ENCODE peak calls at places on chromosomes 11 and 22, in four cellular contexts. One of them, this sample, is unnamed.

GRCh38 chr22:26394787-26395186 is 34.3 kb upstream of the ASPHD2 start:
- DNase-seq in GM12878: no peak
- DNase-seq in WTC11: no peak
- DNase-seq in HepG2: no peak
- DNase-seq in this sample: no peak

GRCh38 chr11:60769273-60769672 is 12.6 kb downstream of the MS4A15 start:
- DNase-seq in HepG2: no peak
- DNase-seq in WTC11: no peak
- DNase-seq in GM12878: no peak
- DNase-seq in this sample: no peak

GRCh38 chr11:24637520-24637919 is 140.7 kb downstream of the LUZP2 start:
- DNase-seq in GM12878: no peak
- DNase-seq in WTC11: peak; percentile 23
- DNase-seq in HepG2: no peak
- DNase-seq in this sample: no peak

GRCh38 chr22:46628756-46629155 is 8.6 kb downstream of the GRAMD4 start:
- DNase-seq in GM12878: no peak
- DNase-seq in WTC11: no peak
- DNase-seq in HepG2: no peak
- DNase-seq in this sample: no peak

GRCh38 chr11:225734-226453 is 10.2 kb downstream of the SIRT3 start:
- DNase-seq in HepG2: no peak
- DNase-seq in WTC11: no peak
- DNase-seq in GM12878: peak; percentile 53
- DNase-seq in this sample: no peak

GRCh38 chr11:101862410-101863233 is 52.2 kb upstream of the CEP126 start:
- DNase-seq in WTC11: peak; percentile 19
- DNase-seq in HepG2: peak; percentile 76
- DNase-seq in GM12878: no peak
- DNase-seq in this sample: no peak

GRCh38 chr11:4565371-4565770 is 16.2 kb upstream of the OR52I2 start:
- DNase-seq in WTC11: no peak
- DNase-seq in GM12878: no peak
- DNase-seq in HepG2: no peak
- DNase-seq in this sample: no peak

GRCh38 chr11:129930306-129930705 is 34.9 kb upstream of the NFRKB start:
- DNase-seq in GM12878: no peak
- DNase-seq in WTC11: no peak
- DNase-seq in HepG2: no peak
- DNase-seq in this sample: no peak

GRCh38 chr11:69270929-69271328 is 23.0 kb upstream of the MYEOV start:
- DNase-seq in WTC11: no peak
- DNase-seq in HepG2: no peak
- DNase-seq in GM12878: no peak
- DNase-seq in this sample: no peak

GRCh38 chr11:131687291-131688055 is 317.1 kb downstream of the NTM start:
- DNase-seq in HepG2: no peak
- DNase-seq in WTC11: no peak
- DNase-seq in GM12878: no peak
- DNase-seq in this sample: no peak

GRCh38 chr11:29612423-29612822 is 404.4 kb downstream of the KCNA4 start:
- DNase-seq in GM12878: no peak
- DNase-seq in HepG2: no peak
- DNase-seq in WTC11: no peak
- DNase-seq in this sample: no peak

GRCh38 chr11:106021967-106022794 is at the start of gene MSANTD4:
- DNase-seq in WTC11: peak; percentile 98
- DNase-seq in HepG2: peak; percentile 97
- DNase-seq in GM12878: peak; percentile 97
- DNase-seq in this sample: peak; percentile 99

GRCh38 chr11:3044004-3044403 is 13.2 kb downstream of the CARS1 start:
- DNase-seq in WTC11: no peak
- DNase-seq in GM12878: no peak
- DNase-seq in HepG2: no peak
- DNase-seq in this sample: no peak

GRCh38 chr22:26718905-26719304 is 61.5 kb downstream of the MIAT start:
- DNase-seq in HepG2: no peak
- DNase-seq in WTC11: no peak
- DNase-seq in GM12878: no peak
- DNase-seq in this sample: no peak

GRCh38 chr22:43925433-43926348 is 2.1 kb downstream of the PNPLA3 start:
- DNase-seq in HepG2: peak; percentile 95
- DNase-seq in GM12878: no peak
- DNase-seq in WTC11: peak; percentile 30
- DNase-seq in this sample: no peak

GRCh38 chr11:116193321-116194114 is 579.3 kb downstream of the BUD13 start:
- DNase-seq in HepG2: peak; percentile 17
- DNase-seq in GM12878: no peak
- DNase-seq in WTC11: peak; percentile 74
- DNase-seq in this sample: no peak

GRCh38 chr11:35357893-35358292 is 61.5 kb downstream of the SLC1A2 start:
- DNase-seq in GM12878: no peak
- DNase-seq in HepG2: no peak
- DNase-seq in WTC11: no peak
- DNase-seq in this sample: no peak

GRCh38 chr11:78655561-78655960 is 80.9 kb upstream of the NARS2 start:
- DNase-seq in GM12878: no peak
- DNase-seq in HepG2: no peak
- DNase-seq in WTC11: no peak
- DNase-seq in this sample: no peak

DNA sequence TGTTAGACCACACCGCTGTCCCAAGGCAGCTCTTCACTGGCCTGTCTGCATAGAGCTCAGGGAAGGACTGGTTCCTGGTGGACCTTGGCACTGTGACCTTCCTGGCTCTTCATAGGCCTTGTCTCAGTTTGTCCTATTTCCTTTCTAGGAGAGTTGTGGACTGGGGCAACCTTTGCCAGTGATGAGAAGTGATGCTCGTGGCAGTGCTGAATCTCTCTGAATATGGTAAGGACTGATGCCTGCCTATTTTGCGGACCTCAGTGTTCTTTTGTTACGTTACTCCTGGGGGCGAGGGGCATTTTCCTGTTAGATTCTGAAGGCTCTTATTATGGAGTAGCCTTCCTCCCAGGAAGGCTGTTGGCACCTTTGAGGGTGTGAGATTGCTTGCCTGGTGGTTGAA is 24.2 kb downstream of the CABIN1 start:
- DNase-seq in WTC11: no peak
- DNase-seq in GM12878: no peak
- DNase-seq in HepG2: no peak
- DNase-seq in this sample: no peak
- TF ChIP-seq ATF2 in WTC11: no peak
- TF ChIP-seq ATF2 in GM12878: no peak
- TF ChIP-seq ATF2 in HepG2: no peak
- TF ChIP-seq ATF2 in this sample: no peak

GRCh38 chr11:45151362-45151982 is 5.0 kb downstream of the PRDM11 start:
- DNase-seq in HepG2: no peak
- DNase-seq in WTC11: no peak
- DNase-seq in GM12878: no peak
- DNase-seq in this sample: no peak

GRCh38 chr11:45149483-45150056 is 3.1 kb downstream of the PRDM11 start:
- DNase-seq in WTC11: no peak
- DNase-seq in GM12878: no peak
- DNase-seq in HepG2: no peak
- DNase-seq in this sample: no peak

GRCh38 chr11:45150301-45150700 is 3.9 kb downstream of the PRDM11 start:
- DNase-seq in GM12878: no peak
- DNase-seq in WTC11: no peak
- DNase-seq in HepG2: no peak
- DNase-seq in this sample: no peak

GRCh38 chr11:45152740-45153595 is 6.5 kb downstream of the PRDM11 start:
- DNase-seq in WTC11: no peak
- DNase-seq in HepG2: no peak
- DNase-seq in GM12878: no peak
- DNase-seq in this sample: no peak

GRCh38 chr11:45150943-45151342 is 4.5 kb downstream of the PRDM11 start:
- DNase-seq in HepG2: no peak
- DNase-seq in GM12878: no peak
- DNase-seq in WTC11: no peak
- DNase-seq in this sample: no peak
- TF ChIP-seq ESRRA in HepG2: no peak
- TF ChIP-seq ESRRA in GM12878: no peak
- TF ChIP-seq ESRRA in WTC11: no peak
- TF ChIP-seq ESRRA in this sample: no peak

GRCh38 chr11:42239102-42239501 is 779.6 kb upstream of the LRRC4C start:
- DNase-seq in HepG2: no peak
- DNase-seq in WTC11: no peak
- DNase-seq in GM12878: no peak
- DNase-seq in this sample: no peak
- TF ChIP-seq ATF2 in HepG2: no peak
- TF ChIP-seq ATF2 in WTC11: no peak
- TF ChIP-seq ATF2 in GM12878: no peak
- TF ChIP-seq ATF2 in this sample: no peak

GRCh38 chr11:67272327-67273259 is 6.3 kb downstream of the GRK2 start:
- DNase-seq in GM12878: no peak
- DNase-seq in WTC11: no peak
- DNase-seq in HepG2: no peak
- DNase-seq in this sample: no peak
- TF ChIP-seq ESRRA in GM12878: no peak
- TF ChIP-seq ESRRA in WTC11: no peak
- TF ChIP-seq ESRRA in HepG2: no peak
- TF ChIP-seq ESRRA in this sample: no peak

DNA sequence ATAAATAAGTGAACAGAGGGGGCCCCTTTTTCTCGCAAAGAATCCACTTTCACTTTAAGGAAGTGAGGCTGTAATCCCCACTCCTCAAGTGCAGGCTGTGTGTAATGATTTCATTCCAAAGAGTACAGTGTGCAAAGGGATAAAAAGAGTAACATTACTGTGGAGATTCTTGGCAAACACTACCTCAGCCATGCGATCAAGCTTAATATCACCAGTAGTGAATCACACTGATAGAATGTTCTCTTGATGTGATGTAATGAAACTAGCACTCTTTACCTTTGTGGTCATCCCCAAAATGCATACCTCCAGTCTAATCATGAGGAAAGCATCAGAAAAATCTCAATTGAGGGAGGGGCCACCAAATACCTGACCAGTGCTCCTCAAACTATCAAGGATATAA is 246.1 kb upstream of the CHORDC1 start:
- DNase-seq in GM12878: no peak
- DNase-seq in HepG2: no peak
- DNase-seq in WTC11: no peak
- DNase-seq in this sample: no peak
- TF ChIP-seq ATF2 in GM12878: no peak
- TF ChIP-seq ATF2 in HepG2: no peak
- TF ChIP-seq ATF2 in WTC11: no peak
- TF ChIP-seq ATF2 in this sample: no peak

DNA sequence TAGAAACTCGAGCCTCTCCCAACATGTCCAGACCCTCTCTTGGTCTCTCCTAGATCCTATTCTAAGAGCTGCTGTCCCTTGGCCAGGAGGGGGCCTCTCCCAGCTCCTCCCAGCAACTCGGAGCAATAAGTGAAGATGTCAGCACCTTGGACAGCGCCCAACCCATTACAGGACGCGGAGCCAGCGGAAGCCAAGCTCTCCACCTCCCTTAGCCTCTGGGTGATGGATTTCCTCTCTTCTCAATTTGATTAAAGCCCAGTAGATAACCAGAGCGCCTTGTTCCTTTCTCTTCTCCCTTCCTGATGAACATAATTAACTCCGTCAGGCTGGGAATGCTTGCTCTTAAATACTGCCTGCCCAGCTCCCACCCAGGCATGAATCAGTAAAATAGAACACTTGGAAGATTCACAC is 26.2 kb upstream of the TPBGL start:
- DNase-seq in GM12878: peak; percentile 7
- DNase-seq in WTC11: peak; percentile 97
- DNase-seq in HepG2: peak; percentile 82
- DNase-seq in this sample: peak; percentile 92
- TF ChIP-seq ESRRA in GM12878: no peak
- TF ChIP-seq ESRRA in WTC11: no peak
- TF ChIP-seq ESRRA in HepG2: peak; percentile 29
- TF ChIP-seq ESRRA in this sample: no peak

GRCh38 chr11:114377612-114378267 is 22.6 kb downstream of the C11orf71 start:
- DNase-seq in HepG2: no peak
- DNase-seq in WTC11: no peak
- DNase-seq in GM12878: no peak
- DNase-seq in this sample: no peak
- TF ChIP-seq ATF2 in HepG2: no peak
- TF ChIP-seq ATF2 in WTC11: no peak
- TF ChIP-seq ATF2 in GM12878: no peak
- TF ChIP-seq ATF2 in this sample: no peak

GRCh38 chr11:72280037-72280436 is 36.1 kb upstream of the PHOX2A start:
- DNase-seq in WTC11: no peak
- DNase-seq in HepG2: no peak
- DNase-seq in GM12878: no peak
- DNase-seq in this sample: no peak

GRCh38 chr11:72278911-72279310 is 34.9 kb upstream of the PHOX2A start:
- DNase-seq in WTC11: no peak
- DNase-seq in HepG2: no peak
- DNase-seq in GM12878: no peak
- DNase-seq in this sample: no peak

DNA sequence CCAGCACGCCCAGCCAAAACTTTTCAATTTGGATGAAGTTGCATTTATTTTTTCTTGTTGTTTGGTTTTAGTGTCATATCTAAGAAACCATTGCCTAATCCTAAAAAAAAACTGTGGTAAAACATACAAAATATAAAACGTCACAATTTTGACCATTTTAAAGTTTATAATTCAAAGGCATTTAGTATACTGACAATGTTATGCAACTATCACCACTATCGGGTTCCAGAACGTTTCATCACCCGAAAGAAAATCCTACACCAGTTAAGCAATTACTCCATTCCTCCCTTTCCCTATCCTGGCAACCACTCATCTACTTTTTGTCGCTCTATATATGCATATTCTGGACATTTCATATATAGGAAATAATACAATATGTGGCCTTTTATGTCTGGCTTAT is 30.5 kb upstream of the PHOX2A start:
- DNase-seq in HepG2: no peak
- DNase-seq in WTC11: no peak
- DNase-seq in GM12878: no peak
- DNase-seq in this sample: no peak
- TF ChIP-seq ESRRA in HepG2: no peak
- TF ChIP-seq ESRRA in WTC11: no peak
- TF ChIP-seq ESRRA in GM12878: no peak
- TF ChIP-seq ESRRA in this sample: no peak

This sample was measured in K562.